ENCODE peak calls at places on chromosomes 13 and 19, in five cellular contexts. O, X, K, S and D are unnamed samples.
A peak's percentile ranks its signal among the peaks of the same experiment; 100 is the strongest.

GRCh38 chr13:72462726-72463125 is 264.7 kb downstream of the MZT1 start:
- DNase-seq in S (no peak), X (no peak), O (no peak), K (no peak), D (no peak)

GRCh38 chr19:57053401-57053800 is 66.4 kb upstream of the USP29 start:
- DNase-seq in X (no peak), O (no peak), S (no peak), K (no peak), D (no peak)

GRCh38 chr13:109344552-109345157 is 441.7 kb downstream of the IRS2 start:
- DNase-seq in X (no peak), S (no peak), K (no peak), O (peak; percentile 55), D (peak; percentile 67)

GRCh38 chr19:54017266-54017665 is 25.8 kb downstream of the CACNG6 start:
- DNase-seq in X (no peak), K (no peak), O (peak; percentile 50), S (no peak), D (no peak)

GRCh38 chr13:28609936-28610335 is 49.0 kb upstream of the POMP start:
- DNase-seq in X (no peak), O (no peak), K (no peak), S (no peak), D (no peak)

GRCh38 chr19:51258761-51259160 is 7.9 kb downstream of the SIGLECL1 start:
- DNase-seq in X (no peak), K (no peak), O (no peak), S (no peak), D (no peak)

GRCh38 chr13:105363747-105364177 is 1171.7 kb downstream of the EFNB2 start:
- DNase-seq in S (no peak), K (no peak), X (peak; percentile 76), O (no peak), D (peak; percentile 37)

GRCh38 chr13:114064516-114065140 is 67.8 kb downstream of the RASA3 start:
- DNase-seq in K (peak; percentile 32), O (no peak), X (no peak), S (no peak), D (peak; percentile 41)

GRCh38 chr19:17172624-17173345 is 42.4 kb upstream of the USE1 start:
- DNase-seq in X (no peak), O (no peak), S (no peak), K (no peak), D (no peak)

GRCh38 chr19:38657633-38658222 is 10.3 kb downstream of the ACTN4 start:
- DNase-seq in X (no peak), O (peak; percentile 96), S (no peak), K (no peak), D (peak; percentile 36)

GRCh38 chr19:38654478-38655079 is 7.1 kb downstream of the ACTN4 start:
- DNase-seq in K (no peak), S (no peak), O (no peak), X (no peak), D (peak; percentile 78)

GRCh38 chr19:38653028-38653571 is 5.7 kb downstream of the ACTN4 start:
- DNase-seq in O (no peak), S (no peak), X (no peak), K (no peak), D (peak; percentile 58)

GRCh38 chr19:38656171-38656981 is 8.9 kb downstream of the ACTN4 start:
- DNase-seq in S (no peak), X (peak; percentile 61), K (no peak), O (no peak), D (no peak)

GRCh38 chr19:38655148-38655824 is 7.8 kb downstream of the ACTN4 start:
- DNase-seq in K (no peak), O (no peak), S (no peak), X (no peak), D (no peak)
- H3K4me3 ChIP-seq in K (no peak overlapping the region), O (peak overlapping the region; percentile 3), S (peak overlapping the region; percentile 15), X (no peak overlapping the region), D (no peak overlapping the region)

GRCh38 chr13:27024062-27024461 is 147.5 kb downstream of the USP12 start:
- DNase-seq in K (no peak), S (no peak), X (no peak), O (no peak), D (no peak)

GRCh38 chr13:27024781-27025492 is 146.7 kb downstream of the USP12 start:
- DNase-seq in S (no peak), O (no peak), K (no peak), X (peak; percentile 60), D (no peak)

GRCh38 chr13:27028683-27029480 is 142.7 kb downstream of the USP12 start:
- DNase-seq in K (no peak), S (no peak), X (peak; percentile 58), O (no peak), D (no peak)

GRCh38 chr13:27027086-27027667 is 144.4 kb downstream of the USP12 start:
- DNase-seq in S (no peak), X (no peak), K (no peak), O (no peak), D (no peak)

DNA sequence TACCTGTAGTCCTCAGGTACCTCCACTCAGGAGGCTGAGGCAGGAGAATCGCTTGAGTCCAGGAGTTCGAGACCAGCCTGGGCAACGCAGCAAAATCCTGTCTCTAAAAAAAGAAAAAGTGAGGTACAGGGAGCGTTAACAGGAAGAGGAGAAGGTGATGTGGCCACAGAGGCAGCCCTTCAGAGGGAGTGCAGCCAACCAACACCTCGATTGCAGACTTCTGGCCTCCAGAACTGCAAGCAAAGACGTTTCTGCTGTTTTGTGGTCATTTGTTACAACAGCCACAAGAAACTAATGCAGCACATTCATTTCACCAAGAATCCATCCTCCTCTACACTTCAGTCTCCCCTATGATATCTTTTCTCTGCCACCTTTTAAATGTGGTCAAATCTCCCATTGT is 145.2 kb downstream of the USP12 start:
- DNase-seq in O (no peak), K (no peak), S (no peak), X (peak; percentile 94), D (no peak)
- TF ChIP-seq MYC in O (no peak), K (no peak), S (no peak), X (peak; percentile 19), D (no peak)

GRCh38 chr19:4811328-4812131 is 20.0 kb downstream of the TICAM1 start:
- DNase-seq in K (peak; percentile 75), O (peak; percentile 49), X (peak; percentile 70), S (no peak), D (peak; percentile 68)

GRCh38 chr19:4817467-4818277 is 13.8 kb downstream of the TICAM1 start:
- DNase-seq in S (no peak), X (no peak), K (peak; percentile 7), O (no peak), D (no peak)

GRCh38 chr19:4815426-4816387 is 15.8 kb downstream of the TICAM1 start:
- DNase-seq in O (peak; percentile 91), S (peak; percentile 48), X (peak; percentile 92), K (peak; percentile 99), D (peak; percentile 88)

GRCh38 chr19:4816388-4817165 is 14.9 kb downstream of the TICAM1 start:
- DNase-seq in K (peak; percentile 13), O (no peak), X (no peak), S (no peak), D (no peak)

DNA sequence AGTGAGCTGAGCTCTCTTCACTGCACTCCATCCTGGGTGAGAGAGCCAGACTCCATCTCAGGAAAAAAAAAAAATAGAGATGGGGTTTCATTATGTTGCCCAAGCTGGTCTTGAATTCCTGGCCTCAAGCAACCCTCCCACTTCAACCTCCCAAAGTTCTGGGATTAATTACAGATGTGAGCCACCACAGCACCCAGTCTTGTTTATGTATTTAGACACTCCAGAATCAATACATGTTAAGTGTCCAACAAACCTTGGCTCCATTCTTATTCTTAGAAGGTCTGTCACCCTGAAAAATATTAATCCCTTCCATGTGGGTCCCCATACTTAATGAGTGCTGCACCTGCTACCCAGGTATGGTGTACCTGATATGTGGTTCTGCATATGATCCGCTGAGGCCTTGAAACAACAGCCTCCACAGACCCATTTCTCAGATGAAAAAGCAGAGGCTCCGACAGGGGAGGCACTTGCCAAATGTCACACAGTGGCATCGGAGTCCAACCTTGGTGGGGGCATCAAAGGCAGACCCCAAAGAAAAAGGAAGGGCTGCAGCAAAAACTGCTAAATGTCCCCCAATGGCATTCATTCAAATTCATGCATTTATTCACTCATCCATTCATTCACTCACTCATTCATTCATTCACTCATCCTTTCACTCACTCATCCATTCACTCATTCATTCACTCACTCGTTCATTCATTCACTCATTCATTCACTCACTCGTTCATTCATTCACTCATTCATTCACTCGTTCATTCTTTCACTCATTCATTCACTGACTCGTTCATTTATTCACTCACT is 16.7 kb downstream of the TICAM1 start:
- DNase-seq in X (no peak), S (no peak), K (no peak), O (no peak), D (no peak)
- TF ChIP-seq MAX in X (no peak), S (no peak), K (no peak), O (no peak), D (no peak)

GRCh38 chr13:106567421-106568224 is at the start of gene ARGLU1:
- DNase-seq in O (peak; percentile 47), K (peak; percentile 76), X (peak; percentile 94), S (peak; percentile 64), D (peak; percentile 96)

GRCh38 chr13:106562301-106562700 is 5.6 kb downstream of the ARGLU1 start:
- DNase-seq in O (no peak), S (no peak), X (no peak), K (no peak), D (no peak)

GRCh38 chr13:106566682-106567420 is 1.1 kb downstream of the ARGLU1 start:
- DNase-seq in K (no peak), O (peak; percentile 35), X (peak; percentile 80), S (no peak), D (peak; percentile 61)

GRCh38 chr13:106568225-106569003 is 477 bp upstream of the ARGLU1 start:
- DNase-seq in O (peak; percentile 7), S (no peak), K (no peak), X (peak; percentile 52), D (no peak)

GRCh38 chr13:106565127-106565775 is 2.7 kb downstream of the ARGLU1 start:
- DNase-seq in X (peak; percentile 56), K (no peak), O (no peak), S (no peak), D (no peak)
- H3K4me3 ChIP-seq in X (peak overlapping the region; percentile 97), K (peak overlapping the region; percentile 85), O (peak overlapping the region; percentile 69), S (peak overlapping the region; percentile 83), D (no peak overlapping the region)

DNA sequence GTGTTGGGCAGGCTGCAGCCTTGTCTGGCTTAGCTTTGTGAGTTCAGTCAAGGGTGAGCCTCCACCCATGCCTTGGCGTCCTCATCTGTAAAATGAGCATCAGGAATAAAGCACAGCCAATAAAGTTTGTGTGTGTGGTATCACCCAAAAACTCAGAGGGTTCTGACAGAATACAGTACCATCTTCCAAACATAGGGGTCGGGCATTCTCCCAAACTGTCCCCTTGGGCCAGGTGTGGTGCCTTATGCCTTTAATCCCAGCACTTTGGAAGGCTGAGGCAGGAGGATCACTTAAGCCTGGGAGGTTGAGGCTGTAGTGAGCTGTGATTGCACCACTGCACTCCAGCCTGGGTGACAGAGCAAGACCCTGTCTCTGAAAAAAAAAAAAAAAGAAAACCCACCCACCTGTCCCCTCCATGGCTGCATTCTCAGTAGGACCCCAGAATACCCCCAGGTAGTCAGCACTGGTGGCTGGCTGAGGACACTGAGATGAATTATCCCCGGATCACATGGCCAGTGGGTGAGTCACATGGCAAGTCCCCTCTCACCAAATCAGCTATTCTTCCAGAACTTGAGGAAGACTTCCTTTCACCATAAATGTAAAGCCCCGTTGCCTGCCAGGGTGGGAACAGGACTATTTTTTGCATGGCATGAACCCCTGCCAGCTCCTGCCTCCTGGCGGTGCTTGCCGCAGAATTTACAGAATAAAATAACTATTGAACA is 18.6 kb downstream of the POP4 start:
- DNase-seq in O (no peak), K (no peak), S (no peak), X (no peak), D (no peak)
- TF ChIP-seq MYC in O (no peak), K (no peak), S (no peak), X (no peak), D (no peak)

GRCh38 chr13:94712812-94713555 is 639 bp upstream of the SOX21 start:
- DNase-seq in S (no peak), K (no peak), O (no peak), X (no peak), D (peak; percentile 74)
- TF ChIP-seq MAX in S (no peak), K (no peak), O (no peak), X (no peak), D (no peak)